ENCODE peak calls at places on chromosomes 2 and 18, in ten cellular contexts. Z is heart right ventricle, R is cardiac muscle cell, P is HCT116, A is lower leg skin, Q is tibial nerve, D is HL-60, Y is IMR-90, U is psoas muscle, K is bronchial epithelial cell. E is an unnamed sample.
A peak's percentile ranks its signal among the peaks of the same experiment; 100 is the strongest.

GRCh38 chr2:182890305-182890704 is 23.9 kb upstream of the FRZB start:
- DNase-seq in Z (no peak), R (no peak), P (no peak), A (no peak), Q (no peak), D (no peak), Y (no peak), U (no peak), K (no peak), E (no peak)

GRCh38 chr2:226683196-226683595 is 116.4 kb downstream of the IRS1 start:
- DNase-seq in Z (no peak), R (no peak), P (no peak), A (no peak), Q (no peak), D (no peak), Y (peak; percentile 28), U (no peak), K (peak; percentile 97), E (no peak)

GRCh38 chr2:207167129-207167923 is 1.6 kb upstream of the KLF7 start:
- DNase-seq in Z (no peak), R (peak; percentile 76), P (no peak), A (no peak), Q (no peak), D (peak; percentile 68), Y (peak; percentile 72), U (no peak), K (peak; percentile 62), E (no peak)

GRCh38 chr2:177679611-177680530 is 287.3 kb downstream of the AGPS start:
- DNase-seq in Z (no peak), R (peak; percentile 17), P (no peak), A (no peak), Q (no peak), D (no peak), Y (no peak), U (no peak), K (no peak), E (no peak)

GRCh38 chr2:48717826-48718225 is 37.7 kb downstream of the LHCGR start:
- DNase-seq in Z (no peak), R (peak; percentile 69), P (no peak), A (no peak), Q (no peak), D (no peak), Y (no peak), U (no peak), K (no peak), E (no peak)

GRCh38 chr2:23624378-23624777 is 239.4 kb downstream of the KLHL29 start:
- DNase-seq in Z (no peak), R (peak; percentile 3), P (peak; percentile 13), A (no peak), Q (no peak), D (no peak), Y (no peak), U (no peak), K (no peak), E (no peak)

GRCh38 chr2:97911210-97911921 is 84.4 kb downstream of the TMEM131 start:
- DNase-seq in Z (no peak), R (peak; percentile 32), P (no peak), A (no peak), Q (no peak), D (peak; percentile 87), Y (peak; percentile 58), U (no peak), K (peak; percentile 49), E (no peak)

GRCh38 chr2:74025971-74026612 is 41.4 kb downstream of the TET3 start:
- DNase-seq in Z (no peak), R (no peak), P (no peak), A (no peak), Q (no peak), D (no peak), Y (peak; percentile 45), U (no peak), K (peak; percentile 62), E (no peak)

GRCh38 chr2:201831469-201831868 is 25.1 kb downstream of the CDK15 start:
- DNase-seq in Z (no peak), R (no peak), P (no peak), A (no peak), Q (no peak), D (no peak), Y (peak; percentile 86), U (no peak), K (no peak), E (no peak)

GRCh38 chr2:28664120-28664842 is 87.3 kb upstream of the PPP1CB start:
- DNase-seq in Z (no peak), R (peak; percentile 78), P (no peak), A (no peak), Q (no peak), D (no peak), Y (peak; percentile 54), U (no peak), K (no peak), E (peak; percentile 40)

GRCh38 chr2:224025874-224026273 is 13.2 kb downstream of the SERPINE2 start:
- DNase-seq in Z (no peak), R (no peak), P (no peak), A (no peak), Q (no peak), D (peak; percentile 82), Y (no peak), U (no peak), K (no peak), E (no peak)

GRCh38 chr18:73952296-73952946 is 195.2 kb downstream of the FBXO15 start:
- DNase-seq in Z (no peak), R (no peak), P (no peak), A (no peak), Q (no peak), D (no peak), Y (no peak), U (no peak), K (no peak), E (no peak)

GRCh38 chr2:212173771-212174510 is 364.7 kb downstream of the ERBB4 start:
- DNase-seq in Z (no peak), R (no peak), P (no peak), A (no peak), Q (no peak), D (no peak), Y (peak; percentile 19), U (no peak), K (peak; percentile 60), E (no peak)

GRCh38 chr2:212180684-212181083 is 357.9 kb downstream of the ERBB4 start:
- DNase-seq in Z (no peak), R (no peak), P (no peak), A (no peak), Q (no peak), D (no peak), Y (no peak), U (no peak), K (no peak), E (no peak)

GRCh38 chr2:212176151-212176550 is 362.5 kb downstream of the ERBB4 start:
- DNase-seq in Z (no peak), R (no peak), P (no peak), A (no peak), Q (no peak), D (no peak), Y (no peak), U (no peak), K (peak; percentile 41), E (no peak)

GRCh38 chr2:212181646-212182045 is 357.0 kb downstream of the ERBB4 start:
- DNase-seq in Z (no peak), R (no peak), P (no peak), A (no peak), Q (no peak), D (no peak), Y (no peak), U (no peak), K (no peak), E (no peak)

GRCh38 chr2:212177724-212178123 is 360.9 kb downstream of the ERBB4 start:
- DNase-seq in Z (no peak), R (peak; percentile 2), P (peak; percentile 6), A (no peak), Q (no peak), D (no peak), Y (peak; percentile 0), U (no peak), K (peak; percentile 23), E (no peak)
- TF ChIP-seq CTCF in Z (no peak), R (no peak), P (peak; percentile 35), A (no peak), Q (no peak), D (no peak), Y (no peak), U (no peak), K (peak; percentile 5), E (no peak)

DNA sequence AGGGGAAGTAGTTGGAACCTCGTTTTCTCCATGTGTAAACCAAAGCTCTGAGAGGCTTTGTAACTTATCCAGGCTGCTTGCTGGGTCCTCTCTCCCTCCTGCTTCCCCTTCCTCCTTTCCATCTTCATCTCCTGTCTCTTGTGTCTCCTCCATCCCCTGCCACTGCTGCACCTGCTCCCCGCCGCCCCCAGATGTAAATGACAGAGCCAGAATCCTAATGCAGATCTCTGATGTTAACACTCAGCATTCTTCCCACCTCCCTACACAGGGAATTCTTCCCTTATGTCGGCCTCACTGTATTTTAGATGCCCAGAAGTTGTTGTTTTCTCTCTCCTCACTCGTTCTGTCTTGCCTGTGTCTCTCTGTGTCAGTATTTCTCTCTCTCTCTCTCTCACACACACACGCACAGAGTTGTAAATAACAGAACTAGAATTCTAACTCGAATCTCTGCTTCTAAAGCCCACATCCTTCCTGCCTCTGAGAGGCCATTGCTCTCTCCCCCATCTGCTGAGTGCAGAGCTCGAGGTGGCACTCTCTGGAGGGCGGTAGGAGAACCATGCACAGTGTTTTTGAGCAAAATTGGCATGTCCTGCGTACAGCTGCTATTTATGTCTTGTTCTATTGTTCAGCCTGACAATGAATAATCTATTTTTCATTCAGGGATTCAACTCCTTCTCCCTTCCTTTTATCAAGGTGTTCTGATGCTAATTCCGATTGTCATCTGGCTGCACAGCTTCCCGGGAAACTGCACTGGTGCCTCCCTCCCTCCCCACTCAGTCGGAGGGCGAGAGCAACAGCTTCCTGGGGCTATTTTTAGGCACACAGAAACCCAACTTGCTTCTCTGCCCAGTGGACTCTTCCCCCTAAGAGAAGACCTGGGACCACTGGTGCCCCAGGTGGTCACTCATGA is 219.9 kb downstream of the SH3RF3 start:
- DNase-seq in Z (no peak), R (no peak), P (no peak), A (peak; percentile 74), Q (no peak), D (no peak), Y (no peak), U (no peak), K (no peak), E (no peak)
- TF ChIP-seq CTCF in Z (no peak), R (no peak), P (no peak), A (no peak), Q (no peak), D (no peak), Y (no peak), U (peak; percentile 4), K (no peak), E (no peak)

GRCh38 chr2:174332607-174333001 is 2.1 kb upstream of the SP9 start:
- DNase-seq in Z (no peak), R (no peak), P (no peak), A (no peak), Q (no peak), D (no peak), Y (no peak), U (no peak), K (no peak), E (no peak)
- TF ChIP-seq CTCF in Z (no peak), R (no peak), P (peak; percentile 13), A (no peak), Q (no peak), D (no peak), Y (no peak), U (no peak), K (no peak), E (no peak)

DNA sequence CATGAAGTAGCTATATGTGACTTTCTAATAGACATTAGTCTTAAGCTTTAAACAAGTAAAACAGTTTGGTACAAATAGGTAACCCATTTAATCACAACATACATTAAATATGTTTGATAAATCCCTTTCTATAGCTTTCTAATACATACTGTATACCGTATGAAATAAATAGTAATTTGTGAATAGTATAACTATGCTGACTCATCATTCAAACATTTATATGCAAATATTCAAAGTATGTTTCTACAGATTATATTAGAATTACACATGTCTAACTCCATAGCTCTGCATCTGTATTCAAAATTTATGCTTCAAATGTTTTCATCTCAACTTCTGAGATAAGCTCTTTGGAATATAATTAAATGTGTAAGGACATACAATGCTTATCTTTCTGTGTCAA is 142.7 kb upstream of the ZNF804A start:
- DNase-seq in Z (no peak), R (no peak), P (no peak), A (no peak), Q (no peak), D (no peak), Y (no peak), U (no peak), K (no peak), E (no peak)
- TF ChIP-seq CTCF in Z (no peak), R (no peak), P (no peak), A (no peak), Q (no peak), D (no peak), Y (no peak), U (no peak), K (no peak), E (no peak)

E was measured in mesothelial cell of epicardium.